ENCODE peak calls at places on chromosome 20, in four cellular contexts. W is psoas muscle, U is MM.1S, V is cardiac fibroblast. L is an unnamed sample.
A peak's percentile ranks its signal among the peaks of the same experiment; 100 is the strongest.

GRCh38 chr20:19497064-19497463 is 261.0 kb upstream of the RIN2 start:
- DNase-seq in W (no peak), U (no peak), V (peak; percentile 89), L (peak; percentile 5)

GRCh38 chr20:34710861-34711574 is 6.9 kb downstream of the TP53INP2 start:
- DNase-seq in V (no peak), W (no peak), U (no peak), L (no peak)

GRCh38 chr20:48002517-48002970 is 217.3 kb upstream of the SULF2 start:
- DNase-seq in W (no peak), V (no peak), U (peak; percentile 70), L (no peak)

GRCh38 chr20:18567739-18568091 is 483 bp downstream of the SMIM26 start:
- DNase-seq in V (no peak), W (no peak), U (no peak), L (no peak)

GRCh38 chr20:57383447-57384347 is 7.5 kb upstream of the RBM38 start:
- DNase-seq in V (no peak), W (no peak), U (peak; percentile 67), L (no peak)

GRCh38 chr20:840858-841567 is 7.5 kb downstream of the FAM110A start:
- DNase-seq in V (no peak), U (no peak), W (no peak), L (no peak)

GRCh38 chr20:50600281-50600895 is 90.2 kb downstream of the PTPN1 start:
- DNase-seq in U (no peak), V (no peak), W (no peak), L (no peak)

GRCh38 chr20:19967441-19967840 is 49.7 kb upstream of the NAA20 start:
- DNase-seq in U (no peak), W (no peak), V (no peak), L (no peak)

GRCh38 chr20:40497781-40498691 is 191.0 kb downstream of the MAFB start:
- DNase-seq in W (peak; percentile 60), V (peak; percentile 56), U (no peak), L (no peak)

GRCh38 chr20:3716195-3716834 is 3.9 kb upstream of the SIGLEC1 start:
- DNase-seq in V (peak; percentile 56), W (no peak), U (peak; percentile 21), L (peak; percentile 54)

GRCh38 chr20:44233436-44234016 is 13.6 kb upstream of the GDAP1L1 start:
- DNase-seq in V (no peak), W (no peak), U (no peak), L (no peak)

GRCh38 chr20:12255571-12255970 is 337.9 kb downstream of the BTBD3 start:
- DNase-seq in U (no peak), V (peak; percentile 0), W (no peak), L (peak; percentile 10)

GRCh38 chr20:35111141-35111888 is 18.7 kb upstream of the TRPC4AP start:
- DNase-seq in W (no peak), V (peak; percentile 93), U (no peak), L (peak; percentile 81)

GRCh38 chr20:46695888-46696287 is 6.6 kb upstream of the TP53RK start:
- DNase-seq in W (no peak), V (peak; percentile 16), U (peak; percentile 64), L (peak; percentile 78)

GRCh38 chr20:2108987-2109386 is 7.4 kb downstream of the STK35 start:
- DNase-seq in U (no peak), W (no peak), V (peak; percentile 83), L (peak; percentile 68)

GRCh38 chr20:38660429-38660828 is 58.8 kb downstream of the ARHGAP40 start:
- DNase-seq in W (no peak), V (no peak), U (no peak), L (no peak)

GRCh38 chr20:38657390-38657789 is 55.8 kb downstream of the ARHGAP40 start:
- DNase-seq in U (no peak), W (no peak), V (no peak), L (no peak)

GRCh38 chr20:38659613-38659880 is 57.9 kb downstream of the ARHGAP40 start:
- DNase-seq in W (no peak), V (no peak), U (no peak), L (no peak)

GRCh38 chr20:38663660-38664059 is 60.6 kb upstream of the SLC32A1 start:
- DNase-seq in U (no peak), V (no peak), W (no peak), L (no peak)

GRCh38 chr20:38658879-38659612 is 57.4 kb downstream of the ARHGAP40 start:
- DNase-seq in U (peak; percentile 26), W (no peak), V (peak; percentile 15), L (no peak)
- TF ChIP-seq CTCF in U (peak; percentile 70), W (peak; percentile 34), V (peak; percentile 74), L (peak; percentile 59)

GRCh38 chr20:36396340-36396739 is 90.2 kb downstream of the DLGAP4 start:
- DNase-seq in U (no peak), W (no peak), V (no peak), L (no peak)
- H3K4me3 ChIP-seq in U (no peak overlapping the region), W (no peak overlapping the region), V (no peak overlapping the region), L (no peak overlapping the region)

DNA sequence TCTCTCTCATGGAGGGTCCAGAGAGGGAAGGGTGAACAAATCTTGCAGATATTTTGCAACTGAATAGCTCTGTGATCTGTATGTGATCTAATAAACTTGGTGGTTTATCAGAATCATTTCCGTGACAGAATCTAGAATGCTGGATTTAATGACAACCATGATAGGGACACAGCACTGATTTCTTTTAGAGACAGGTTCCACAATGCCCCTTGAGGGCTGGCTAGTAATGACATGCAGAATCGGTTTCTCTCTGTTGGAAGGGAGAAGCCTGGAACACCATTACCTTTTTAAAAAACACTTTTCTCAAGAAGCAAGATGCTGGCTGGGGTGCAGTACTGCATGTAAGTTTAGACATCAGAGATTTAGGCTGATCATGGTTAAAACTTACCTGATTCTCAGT is 313.4 kb downstream of the CDH26 start:
- DNase-seq in W (no peak), U (no peak), V (peak; percentile 17), L (peak; percentile 2)
- TF ChIP-seq CTCF in W (peak; percentile 22), U (peak; percentile 21), V (peak; percentile 34), L (peak; percentile 45)

GRCh38 chr20:33444797-33445560 is 1.4 kb upstream of the SNTA1 start:
- DNase-seq in V (peak; percentile 25), U (peak; percentile 52), W (peak; percentile 31), L (no peak)
- H3K4me3 ChIP-seq in V (no peak overlapping the region), U (peak overlapping the region; percentile 71), W (peak overlapping the region; percentile 71), L (no peak overlapping the region)

GRCh38 chr20:32018269-32019155 is 8.3 kb downstream of the CCM2L start:
- DNase-seq in V (no peak), U (peak; percentile 61), W (peak; percentile 52), L (no peak)
- TF ChIP-seq CTCF in V (no peak), U (no peak), W (no peak), L (no peak)

GRCh38 chr20:37358366-37359150 is 12.6 kb downstream of the SRC start:
- DNase-seq in W (peak; percentile 54), U (no peak), V (no peak), L (peak; percentile 39)
- H3K4me3 ChIP-seq in W (no peak overlapping the region), U (no peak overlapping the region), V (no peak overlapping the region), L (no peak overlapping the region)

L was measured in fibroblast of the aortic adventitia.